ENCODE peak calls at places on chromosomes 16 and 17, in ten cellular contexts. S, O, F, Q, C, P, X, Y, T and V are unnamed samples.

GRCh38 chr17:3683054-3683511 is 12.9 kb downstream of the P2RX5 start:
- DNase-seq in X (no peak), T (no peak), F (peak), P (peak), O (no peak), C (no peak), Q (peak), Y (peak), S (peak), V (peak)

GRCh38 chr16:4213721-4214120 is 28.2 kb downstream of the SRL start:
- DNase-seq in F (no peak), X (no peak), Y (no peak), Q (no peak), O (no peak), S (no peak), P (no peak), C (peak), T (no peak), V (no peak)

GRCh38 chr17:8185580-8186445 is 4.2 kb downstream of the BORCS6 start:
- DNase-seq in S (peak), T (peak), O (peak), C (peak), P (peak), Y (peak), F (peak), Q (peak), X (peak), V (peak)

GRCh38 chr17:74336307-74336706 is 10.3 kb downstream of the KIF19 start:
- DNase-seq in Q (no peak), F (no peak), T (no peak), Y (no peak), P (no peak), C (no peak), O (no peak), S (no peak), X (no peak), V (no peak)

GRCh38 chr16:3148256-3149192 is 13.7 kb downstream of the ZNF213 start:
- DNase-seq in T (no peak), P (no peak), Q (no peak), X (no peak), F (no peak), C (no peak), O (no peak), Y (no peak), S (no peak), V (no peak)

GRCh38 chr16:6160303-6160702 is 1062.7 kb upstream of the EEF2KMT start:
- DNase-seq in P (no peak), T (no peak), F (no peak), Y (no peak), O (no peak), C (no peak), S (no peak), X (no peak), Q (no peak), V (no peak)

GRCh38 chr16:85549766-85550421 is 63.2 kb upstream of the GSE1 start:
- DNase-seq in F (no peak), Q (no peak), Y (no peak), C (no peak), P (no peak), O (no peak), S (no peak), X (no peak), T (no peak), V (no peak)

GRCh38 chr16:27439273-27440018 is 37.5 kb downstream of the IL21R start:
- DNase-seq in S (no peak), Y (no peak), F (no peak), C (no peak), Q (no peak), T (no peak), O (no peak), P (no peak), X (peak), V (no peak)

GRCh38 chr17:32120086-32120485 is 22.2 kb upstream of the RHOT1 start:
- DNase-seq in Q (no peak), T (no peak), S (no peak), O (no peak), X (no peak), Y (no peak), C (no peak), F (no peak), P (no peak), V (no peak)

GRCh38 chr17:37774508-37774907 is 29.6 kb upstream of the HNF1B start:
- DNase-seq in C (no peak), T (no peak), S (no peak), F (no peak), Y (no peak), Q (peak), O (no peak), X (no peak), P (no peak), V (peak)

GRCh38 chr16:84463221-84463620 is 41.2 kb downstream of the MEAK7 start:
- DNase-seq in Q (no peak), O (no peak), F (no peak), X (peak), S (no peak), T (no peak), Y (no peak), C (no peak), P (no peak), V (no peak)

GRCh38 chr17:81735181-81736102 is 23.4 kb downstream of the SLC25A10 start:
- DNase-seq in S (no peak), T (peak), P (no peak), O (no peak), F (peak), X (no peak), Y (peak), Q (no peak), C (peak), V (no peak)

GRCh38 chr16:459761-460160 is 34.3 kb downstream of the RAB11FIP3 start:
- DNase-seq in C (no peak), X (no peak), Q (no peak), P (no peak), O (no peak), Y (no peak), S (no peak), F (no peak), T (no peak), V (no peak)

GRCh38 chr16:69131167-69131748 is 1.1 kb downstream of the CHTF8 start:
- DNase-seq in S (no peak), F (peak), C (peak), X (no peak), P (peak), O (no peak), Y (no peak), Q (no peak), T (no peak), V (no peak)

GRCh38 chr16:19227643-19228042 is 57.9 kb upstream of the CLEC19A start:
- DNase-seq in S (no peak), P (no peak), X (no peak), O (no peak), C (no peak), Q (no peak), Y (no peak), F (no peak), T (no peak), V (no peak)

GRCh38 chr17:75238684-75239191 is 22.7 kb downstream of the GGA3 start:
- DNase-seq in Y (peak), C (peak), P (peak), O (peak), S (peak), X (no peak), F (peak), Q (peak), T (peak), V (peak)

GRCh38 chr16:9670058-9670457 is 512.2 kb downstream of the GRIN2A start:
- DNase-seq in P (no peak), O (no peak), X (no peak), C (no peak), T (no peak), F (no peak), S (no peak), Y (no peak), Q (no peak), V (no peak)

GRCh38 chr16:75236736-75237397 is 14.6 kb downstream of the BCAR1 start:
- DNase-seq in F (no peak), Q (no peak), Y (no peak), P (no peak), X (peak), C (no peak), S (no peak), O (no peak), T (peak), V (no peak)

GRCh38 chr16:74304835-74305176 is 8.2 kb downstream of the PSMD7 start:
- DNase-seq in X (no peak), Q (no peak), S (no peak), O (no peak), P (no peak), C (no peak), Y (no peak), T (no peak), F (no peak), V (no peak)

GRCh38 chr16:9665851-9666271 is 516.4 kb downstream of the GRIN2A start:
- DNase-seq in Y (peak), O (no peak), F (no peak), C (no peak), X (no peak), T (no peak), Q (no peak), S (no peak), P (no peak), V (no peak)

GRCh38 chr17:40872416-40872815 is 5.4 kb upstream of the KRT12 start:
- DNase-seq in Q (no peak), P (no peak), T (no peak), C (no peak), S (no peak), O (no peak), F (no peak), X (no peak), Y (no peak), V (no peak)

GRCh38 chr17:78357177-78357586 is 2.7 kb downstream of the SOCS3 start:
- DNase-seq in F (no peak), S (no peak), P (peak), X (peak), T (peak), O (no peak), Q (peak), C (peak), Y (no peak), V (peak)

GRCh38 chr17:17067277-17067676 is 25.0 kb downstream of the MPRIP start:
- DNase-seq in C (peak), O (no peak), X (no peak), T (no peak), P (no peak), Y (peak), Q (no peak), S (no peak), F (no peak), V (no peak)

GRCh38 chr17:39270923-39271322 is 45.2 kb upstream of the STAC2 start:
- DNase-seq in O (no peak), T (no peak), X (no peak), Q (no peak), P (peak), C (peak), S (no peak), Y (peak), F (peak), V (no peak)

GRCh38 chr16:180101-180920 is at the start of gene HBQ1:
- DNase-seq in C (peak), X (no peak), P (peak), S (no peak), T (peak), Q (peak), F (peak), O (peak), Y (peak), V (peak)

GRCh38 chr17:9195961-9196668 is 174.8 kb downstream of the NTN1 start:
- DNase-seq in C (no peak), T (no peak), F (no peak), X (no peak), Q (no peak), Y (no peak), O (no peak), P (no peak), S (no peak), V (no peak)

GRCh38 chr17:77318021-77318420 is 177.3 kb downstream of the SEC14L1 start:
- DNase-seq in S (no peak), O (no peak), X (peak), T (no peak), F (no peak), C (no peak), Y (no peak), P (no peak), Q (no peak), V (no peak)

GRCh38 chr16:78310990-78311561 is 211.6 kb downstream of the WWOX start:
- DNase-seq in C (no peak), F (no peak), Y (no peak), T (no peak), P (no peak), O (no peak), X (no peak), Q (no peak), S (no peak), V (peak)

GRCh38 chr17:74356640-74357465 is 4.8 kb downstream of the BTBD17 start:
- DNase-seq in P (no peak), Y (no peak), S (no peak), F (no peak), Q (no peak), C (no peak), X (no peak), T (no peak), O (no peak), V (no peak)

GRCh38 chr16:11016524-11016988 is 72.2 kb downstream of the CLEC16A start:
- DNase-seq in Q (no peak), C (no peak), F (no peak), X (no peak), Y (peak), P (no peak), T (no peak), S (no peak), O (no peak), V (no peak)

GRCh38 chr17:33511670-33512069 is 218.6 kb upstream of the ASIC2 start:
- DNase-seq in X (no peak), F (no peak), Y (no peak), O (no peak), Q (no peak), P (no peak), T (no peak), S (no peak), C (no peak), V (no peak)

GRCh38 chr16:50301626-50302471 is 35.5 kb downstream of the ADCY7 start:
- DNase-seq in S (no peak), C (peak), O (no peak), F (no peak), X (peak), P (no peak), T (no peak), Y (no peak), Q (no peak), V (no peak)

GRCh38 chr16:3074860-3075545 is 9.6 kb downstream of the IL32 start:
- DNase-seq in Q (peak), X (no peak), Y (no peak), F (peak), T (no peak), C (no peak), P (no peak), S (peak), O (peak), V (peak)

GRCh38 chr16:68658258-68658973 is 13.3 kb downstream of the CDH3 start:
- DNase-seq in P (no peak), T (no peak), S (no peak), X (no peak), Y (no peak), Q (no peak), C (peak), F (no peak), O (no peak), V (no peak)